ENCODE peak calls at places on chromosomes 4 and X, in six cellular contexts. L, Q, F, E, R and D are unnamed samples.

GRCh38 chr4:10706236-10706635 is 21.7 kb upstream of the CLNK start:
- DNase-seq in L (no peak), Q (no peak), F (no peak), E (no peak), R (no peak), D (no peak)

GRCh38 chrX:48071064-48071985 is at the start of gene ZNF630:
- DNase-seq in L (no peak), Q (no peak), F (peak; percentile 83), E (peak; percentile 52), R (peak; percentile 40), D (peak; percentile 10)

GRCh38 chr4:17562157-17562556 is 14.8 kb upstream of the LAP3 start:
- DNase-seq in L (no peak), Q (no peak), F (no peak), E (no peak), R (no peak), D (no peak)

GRCh38 chr4:41257257-41257900 is 651 bp downstream of the UCHL1 start:
- DNase-seq in L (peak; percentile 99), Q (no peak), F (peak; percentile 64), E (peak; percentile 29), R (peak; percentile 66), D (no peak)

GRCh38 chr4:158130204-158130603 is 42.6 kb downstream of the GASK1B start:
- DNase-seq in L (peak; percentile 67), Q (no peak), F (no peak), E (no peak), R (no peak), D (no peak)

GRCh38 chrX:102651242-102651967 is at the start of gene GPRASP1:
- DNase-seq in L (peak; percentile 31), Q (no peak), F (peak; percentile 77), E (peak; percentile 33), R (peak; percentile 37), D (peak; percentile 17)

GRCh38 chr4:40662962-40663604 is 33.4 kb upstream of the RBM47 start:
- DNase-seq in L (peak; percentile 57), Q (no peak), F (no peak), E (peak; percentile 86), R (no peak), D (no peak)

GRCh38 chrX:12999422-12999821 is 24.5 kb downstream of the TMSB4X start:
- DNase-seq in L (no peak), Q (no peak), F (no peak), E (no peak), R (no peak), D (no peak)

GRCh38 chrX:74537011-74537390 is 77.4 kb downstream of the RLIM start:
- DNase-seq in L (no peak), Q (no peak), F (peak; percentile 37), E (peak; percentile 36), R (no peak), D (no peak)